ENCODE peak calls at places on chromosomes 11 and 22, in seven cellular contexts. X, T, E, F, Z, N and R are unnamed samples.

GRCh38 chr11:28139848-28140415 is 31.7 kb downstream of the METTL15 start:
- DNase-seq in E (no peak), X (no peak), T (no peak), N (no peak), Z (no peak), F (no peak), R (no peak)

GRCh38 chr11:70433966-70434812 is 35.9 kb downstream of the CTTN start:
- DNase-seq in T (no peak), X (no peak), F (no peak), Z (no peak), N (no peak), E (no peak), R (no peak)

GRCh38 chr11:3109434-3109833 is 52.2 kb upstream of the CARS1 start:
- DNase-seq in F (no peak), T (no peak), X (no peak), E (no peak), N (no peak), Z (no peak), R (no peak)

GRCh38 chr11:1172729-1173117 is 15.0 kb downstream of the MUC5AC start:
- DNase-seq in F (no peak), Z (no peak), X (no peak), T (no peak), E (no peak), N (no peak), R (no peak)

GRCh38 chr11:32333335-32333991 is 101.9 kb downstream of the WT1 start:
- DNase-seq in N (peak; percentile 55), E (peak; percentile 63), X (no peak), F (peak; percentile 48), T (peak; percentile 71), Z (peak; percentile 72), R (peak; percentile 90)

GRCh38 chr22:36764641-36765040 is 11.3 kb downstream of the IFT27 start:
- DNase-seq in N (no peak), T (no peak), E (no peak), X (no peak), Z (no peak), F (no peak), R (peak; percentile 6)

GRCh38 chr11:94934362-94934761 is 39.0 kb downstream of the CWC15 start:
- DNase-seq in N (no peak), T (no peak), X (no peak), F (no peak), E (no peak), Z (no peak), R (no peak)

GRCh38 chr11:14413307-14414072 is 54.5 kb upstream of the RRAS2 start:
- DNase-seq in X (no peak), F (no peak), E (no peak), Z (peak; percentile 20), N (no peak), T (no peak), R (no peak)

GRCh38 chr22:47645450-47645914 is 883.0 kb downstream of the TBC1D22A start:
- DNase-seq in N (no peak), E (no peak), Z (peak; percentile 15), X (peak; percentile 26), T (no peak), F (no peak), R (no peak)
- TF ChIP-seq EP300 in N (no peak), E (no peak), Z (no peak), X (no peak), T (no peak), F (no peak), R (no peak)

GRCh38 chr11:47398011-47398410 is 10.4 kb upstream of the SLC39A13 start:
- DNase-seq in N (no peak), E (no peak), Z (no peak), X (no peak), T (no peak), F (no peak), R (no peak)

GRCh38 chr11:47395225-47396048 is 13.0 kb upstream of the SLC39A13 start:
- DNase-seq in X (no peak), F (no peak), T (no peak), N (no peak), E (no peak), Z (no peak), R (peak; percentile 85)

GRCh38 chr11:47394050-47394321 is 14.4 kb upstream of the SLC39A13 start:
- DNase-seq in E (no peak), N (no peak), T (no peak), F (no peak), X (no peak), Z (no peak), R (peak; percentile 47)

GRCh38 chr11:47394322-47395224 is 13.8 kb upstream of the SLC39A13 start:
- DNase-seq in Z (no peak), T (no peak), X (no peak), F (no peak), E (peak; percentile 52), N (peak; percentile 60), R (peak; percentile 83)

GRCh38 chr11:47396049-47396320 is 12.4 kb upstream of the SLC39A13 start:
- DNase-seq in Z (no peak), N (no peak), F (no peak), E (no peak), T (no peak), X (no peak), R (no peak)
- H3K4me1 ChIP-seq in Z (peaks cover 6% of the 10 kb centered on the region), N (peaks cover 16% of the 10 kb centered on the region), F (peaks cover 17% of the 10 kb centered on the region), E (peaks cover 18% of the 10 kb centered on the region), T (no peaks in the 10 kb centered on the region), X (peaks cover 23% of the 10 kb centered on the region), R (peaks cover 36% of the 10 kb centered on the region)

DNA sequence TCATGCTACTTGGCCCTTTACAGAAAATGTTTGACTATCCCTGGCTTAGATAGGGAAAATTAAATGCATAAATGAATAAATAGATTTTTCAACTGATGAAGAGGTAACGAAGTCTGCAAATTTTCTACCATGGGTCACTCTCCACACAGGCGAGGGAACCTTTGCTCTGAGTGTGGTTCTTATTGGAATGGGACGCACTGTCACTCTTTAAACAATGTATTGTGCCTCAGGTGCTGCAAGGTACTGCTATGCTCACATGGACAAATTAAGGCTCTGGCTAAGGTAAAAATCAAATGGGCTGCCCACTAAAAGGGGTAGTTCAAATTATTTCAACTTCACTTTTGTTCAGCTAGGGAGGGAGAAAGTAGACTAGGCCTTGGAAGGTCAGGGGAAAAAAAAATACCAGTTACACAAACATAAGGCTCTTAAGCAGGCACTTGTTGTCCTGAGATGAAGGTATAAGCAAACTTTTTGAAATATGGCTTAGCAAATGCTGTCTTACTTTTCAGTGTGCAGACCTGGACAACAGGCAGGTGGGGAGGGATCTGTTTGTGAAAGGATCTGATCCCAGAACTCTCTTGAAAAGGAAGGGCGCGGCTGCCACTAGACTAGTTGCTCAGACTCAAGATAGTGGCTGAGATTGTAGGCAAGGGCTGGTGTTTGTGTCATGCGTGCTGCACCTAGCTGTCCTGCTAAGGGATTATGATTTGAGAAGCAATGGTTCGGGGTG is 99.5 kb downstream of the ADAMTS15 start:
- DNase-seq in N (no peak), X (no peak), E (no peak), F (no peak), Z (no peak), T (no peak), R (no peak)
- TF ChIP-seq EP300 in N (no peak), X (no peak), E (no peak), F (no peak), Z (no peak), T (no peak), R (no peak)

DNA sequence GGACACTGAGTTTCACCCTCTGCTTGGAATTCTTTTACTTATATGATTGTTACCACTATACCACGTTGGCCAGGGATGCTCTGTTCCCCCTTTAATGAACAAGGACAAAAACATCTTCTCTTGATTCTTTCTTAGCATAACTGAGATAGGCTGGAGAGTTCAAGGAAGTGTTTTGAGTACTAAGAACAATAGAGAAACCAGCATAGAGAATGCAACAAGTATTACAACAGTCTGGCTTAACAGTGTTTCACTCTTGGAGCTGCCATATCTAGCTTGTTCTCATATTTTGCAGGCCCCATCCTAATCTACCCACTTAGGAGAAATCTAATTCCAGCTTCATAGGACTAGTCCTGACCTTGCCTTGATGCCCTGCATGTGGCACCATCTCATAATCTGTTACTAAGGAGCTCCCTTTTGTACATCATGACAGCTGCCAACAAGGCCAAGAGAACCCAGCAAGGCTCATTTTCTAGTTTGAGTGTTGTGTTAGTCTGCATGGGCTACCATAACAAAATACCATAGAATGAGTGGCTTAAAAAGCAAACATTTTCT is 37.6 kb downstream of the PACS1 start:
- DNase-seq in Z (no peak), X (no peak), E (no peak), N (no peak), F (no peak), T (no peak), R (no peak)
- H3K4me1 ChIP-seq in Z (peaks cover 98% of the 10 kb centered on the region), X (peaks cover 13% of the 10 kb centered on the region), E (peaks cover 30% of the 10 kb centered on the region), N (peaks cover 12% of the 10 kb centered on the region), F (peaks cover 13% of the 10 kb centered on the region), T (peaks cover 4% of the 10 kb centered on the region), R (peaks cover 11% of the 10 kb centered on the region)

GRCh38 chr11:128725630-128726461 is 32.0 kb downstream of the FLI1 start:
- DNase-seq in F (no peak), E (no peak), X (no peak), N (peak; percentile 41), T (no peak), Z (no peak), R (peak; percentile 42)
- TF ChIP-seq EP300 in F (peak; percentile 62), E (no peak), X (no peak), N (no peak), T (no peak), Z (no peak), R (no peak)

DNA sequence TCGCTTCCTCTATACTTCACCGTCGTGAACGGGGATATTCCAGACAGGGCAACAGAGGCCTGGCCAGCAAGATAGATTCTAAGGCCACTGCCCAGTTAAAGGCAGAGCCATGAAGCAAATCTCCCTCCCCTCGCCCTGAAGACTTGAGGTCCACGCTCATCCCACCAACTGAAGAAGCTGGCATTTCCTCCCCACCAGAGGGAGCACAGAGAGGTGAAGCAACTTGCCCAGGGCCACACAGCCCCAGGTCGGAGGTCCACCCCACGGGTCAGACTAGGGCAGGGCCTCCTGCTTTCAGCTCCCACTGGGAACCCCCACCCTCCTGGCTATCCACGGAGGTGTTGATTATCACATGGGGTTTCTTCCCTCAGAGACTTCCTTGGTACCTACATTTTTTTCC is 27.4 kb downstream of the MN1 start:
- DNase-seq in N (no peak), F (no peak), E (no peak), T (no peak), Z (no peak), X (no peak), R (no peak)
- H3K4me1 ChIP-seq in N (peaks cover 3% of the 10 kb centered on the region), F (peaks cover 38% of the 10 kb centered on the region), E (peaks cover 35% of the 10 kb centered on the region), T (peaks cover 5% of the 10 kb centered on the region), Z (no peaks in the 10 kb centered on the region), X (peaks cover 80% of the 10 kb centered on the region), R (peaks cover 15% of the 10 kb centered on the region)

DNA sequence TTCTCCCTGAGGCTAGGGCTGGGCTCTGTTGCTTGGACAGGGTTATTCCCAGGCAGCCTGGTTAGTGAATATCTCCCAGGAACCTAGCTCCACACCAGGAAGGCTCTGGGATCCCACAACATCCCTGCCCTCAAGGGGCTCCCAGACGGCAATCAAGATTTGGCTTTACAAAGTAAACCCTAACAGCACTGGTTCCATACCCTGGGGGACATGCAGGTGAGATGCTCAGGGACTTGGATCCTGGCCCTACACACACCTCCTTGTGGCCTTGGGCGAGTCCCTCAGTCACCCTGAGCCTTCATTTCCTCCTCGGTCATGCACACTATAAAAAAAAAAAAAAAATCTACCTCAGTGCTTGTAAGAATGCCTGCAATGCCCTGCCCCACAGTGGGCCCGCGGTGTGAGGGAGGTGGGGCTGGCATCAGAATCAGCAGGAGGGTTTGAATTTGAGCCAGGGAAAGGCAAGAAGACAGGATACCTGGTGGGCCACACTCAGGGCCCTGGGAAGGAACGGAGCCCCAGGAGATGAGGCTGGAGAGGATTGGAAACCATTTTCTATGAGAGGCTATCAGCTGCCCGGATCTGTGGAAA is 86.3 kb downstream of the MORC2 start:
- DNase-seq in N (no peak), Z (no peak), T (no peak), E (no peak), F (no peak), X (no peak), R (no peak)
- TF ChIP-seq EP300 in N (no peak), Z (no peak), T (no peak), E (no peak), F (no peak), X (no peak), R (no peak)